ENCODE peak calls at places on chromosomes 5 and 9, in eight cellular contexts. B, U, N, O, K, J, P and R are unnamed samples.
A peak's percentile ranks its signal among the peaks of the same experiment; 100 is the strongest.

GRCh38 chr5:37938086-37938852 is 98.4 kb upstream of the GDNF start:
- DNase-seq in B (no peak), U (no peak), N (no peak), O (no peak), K (no peak), J (no peak), P (no peak), R (no peak)

GRCh38 chr5:72125931-72126620 is 18.8 kb downstream of the MAP1B start:
- DNase-seq in B (no peak), U (no peak), N (no peak), O (no peak), K (no peak), J (no peak), P (no peak), R (no peak)

GRCh38 chr5:132489051-132489770 is 1.4 kb downstream of the IRF1 start:
- DNase-seq in B (no peak), U (no peak), N (peak; percentile 13), O (no peak), K (peak; percentile 34), J (no peak), P (peak; percentile 11), R (peak; percentile 33)

GRCh38 chr5:31581498-31582099 is 49.5 kb downstream of the C5orf22 start:
- DNase-seq in B (no peak), U (peak; percentile 74), N (no peak), O (no peak), K (no peak), J (no peak), P (no peak), R (peak; percentile 27)

GRCh38 chr5:9722826-9723225 is 92.7 kb upstream of the TAS2R1 start:
- DNase-seq in B (no peak), U (no peak), N (no peak), O (no peak), K (no peak), J (no peak), P (no peak), R (no peak)

GRCh38 chr9:32069169-32069813 is 315.2 kb upstream of the ACO1 start:
- DNase-seq in B (no peak), U (peak; percentile 73), N (no peak), O (no peak), K (no peak), J (no peak), P (no peak), R (no peak)

GRCh38 chr5:118611332-118611945 is 376.9 kb downstream of the DTWD2 start:
- DNase-seq in B (no peak), U (peak; percentile 63), N (no peak), O (no peak), K (no peak), J (no peak), P (no peak), R (no peak)

GRCh38 chr5:60820593-60821487 is 23.2 kb downstream of the ELOVL7 start:
- DNase-seq in B (no peak), U (no peak), N (no peak), O (no peak), K (no peak), J (no peak), P (no peak), R (no peak)

GRCh38 chr9:85290019-85290418 is 451.7 kb downstream of the AGTPBP1 start:
- DNase-seq in B (no peak), U (no peak), N (no peak), O (no peak), K (no peak), J (no peak), P (no peak), R (peak; percentile 19)

GRCh38 chr5:123344819-123345426 is 78.3 kb downstream of the CEP120 start:
- DNase-seq in B (no peak), U (no peak), N (no peak), O (no peak), K (no peak), J (no peak), P (no peak), R (no peak)

GRCh38 chr9:134970719-134971118 is 53.0 kb upstream of the FCN1 start:
- DNase-seq in B (no peak), U (no peak), N (no peak), O (no peak), K (no peak), J (no peak), P (no peak), R (no peak)

GRCh38 chr5:122195784-122196394 is 66.5 kb downstream of the ZNF474 start:
- DNase-seq in B (no peak), U (peak; percentile 53), N (peak; percentile 25), O (peak; percentile 32), K (no peak), J (no peak), P (no peak), R (no peak)

GRCh38 chr5:102700126-102700851 is 54.8 kb upstream of the PAM start:
- DNase-seq in B (no peak), U (no peak), N (no peak), O (no peak), K (no peak), J (no peak), P (no peak), R (no peak)

GRCh38 chr5:112971285-112971684 is 5.3 kb upstream of the DCP2 start:
- DNase-seq in B (no peak), U (peak; percentile 48), N (no peak), O (no peak), K (no peak), J (no peak), P (no peak), R (no peak)

GRCh38 chr9:91177661-91178280 is 183.9 kb downstream of the AUH start:
- DNase-seq in B (no peak), U (no peak), N (no peak), O (no peak), K (peak; percentile 64), J (no peak), P (peak; percentile 6), R (no peak)

GRCh38 chr9:129172816-129173215 is 5.2 kb downstream of the IER5L start:
- DNase-seq in B (no peak), U (no peak), N (peak; percentile 37), O (no peak), K (no peak), J (no peak), P (no peak), R (no peak)

GRCh38 chr5:38367966-38368365 is 109.6 kb downstream of the EGFLAM start:
- DNase-seq in B (no peak), U (no peak), N (no peak), O (no peak), K (no peak), J (no peak), P (no peak), R (no peak)

DNA sequence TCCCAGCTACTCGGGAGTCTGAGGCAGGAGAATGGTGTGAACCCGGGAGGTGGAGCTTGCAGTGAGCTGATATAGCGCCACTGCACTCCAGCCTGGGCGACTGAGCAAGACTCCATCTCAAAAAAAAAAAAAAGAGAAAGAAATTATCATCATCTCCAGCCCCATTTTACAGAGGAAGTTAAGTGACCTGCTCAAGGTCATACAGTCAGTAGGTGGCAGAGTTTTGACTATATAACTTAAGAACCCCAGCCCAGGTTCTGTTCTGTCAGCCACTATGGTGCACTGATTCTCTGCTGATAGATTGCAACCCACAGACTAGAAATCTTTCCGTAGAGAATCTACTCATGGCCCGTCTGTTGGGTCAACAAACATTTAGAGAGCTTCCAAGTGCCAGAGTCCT is 25.7 kb upstream of the DENND1A start:
- DNase-seq in B (no peak), U (peak; percentile 65), N (no peak), O (no peak), K (no peak), J (no peak), P (no peak), R (no peak)
- H3K9me3 ChIP-seq in B (no peaks in the 10 kb centered on the region), U (no peaks in the 10 kb centered on the region), N (no peaks in the 10 kb centered on the region), O (peaks cover 2% of the 10 kb centered on the region), K (no peaks in the 10 kb centered on the region), J (no peaks in the 10 kb centered on the region), P (no peaks in the 10 kb centered on the region), R (no peaks in the 10 kb centered on the region)

DNA sequence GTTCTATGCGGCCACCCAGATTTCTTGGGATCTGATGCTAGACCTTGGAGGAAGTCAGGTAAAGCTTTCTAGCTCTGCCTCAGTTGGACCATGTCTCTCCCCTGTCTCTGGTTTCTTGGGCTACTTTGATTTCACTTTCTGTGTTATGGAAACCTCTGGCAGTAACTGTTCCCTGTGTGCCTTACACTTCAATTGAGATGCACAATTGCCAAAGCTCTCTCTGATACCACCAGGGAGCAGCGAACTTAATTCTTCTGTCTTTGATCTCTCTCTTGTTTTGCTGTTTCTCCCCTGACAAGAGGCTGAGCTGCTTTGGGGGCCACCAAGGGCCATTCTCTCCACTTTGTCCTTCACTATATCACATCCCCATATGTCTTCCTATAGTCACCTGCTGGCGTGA is 61.4 kb downstream of the PGM5 start:
- DNase-seq in B (no peak), U (no peak), N (no peak), O (no peak), K (no peak), J (no peak), P (no peak), R (no peak)
- H3K9me3 ChIP-seq in B (no peaks in the 10 kb centered on the region), U (no peaks in the 10 kb centered on the region), N (no peaks in the 10 kb centered on the region), O (no peaks in the 10 kb centered on the region), K (no peaks in the 10 kb centered on the region), J (peaks cover 1% of the 10 kb centered on the region), P (no peaks in the 10 kb centered on the region), R (no peaks in the 10 kb centered on the region)

GRCh38 chr5:3997670-3998069 is 402.0 kb downstream of the IRX1 start:
- DNase-seq in B (no peak), U (no peak), N (no peak), O (no peak), K (no peak), J (no peak), P (no peak), R (no peak)

GRCh38 chr5:3995954-3996619 is 400.5 kb downstream of the IRX1 start:
- DNase-seq in B (no peak), U (no peak), N (no peak), O (no peak), K (no peak), J (no peak), P (no peak), R (no peak)

GRCh38 chr5:3996871-3997410 is 401.3 kb downstream of the IRX1 start:
- DNase-seq in B (no peak), U (no peak), N (no peak), O (no peak), K (no peak), J (no peak), P (no peak), R (no peak)

GRCh38 chr5:3994635-3995034 is 399.0 kb downstream of the IRX1 start:
- DNase-seq in B (no peak), U (no peak), N (no peak), O (no peak), K (no peak), J (no peak), P (no peak), R (no peak)

GRCh38 chr5:3993856-3994473 is 398.3 kb downstream of the IRX1 start:
- DNase-seq in B (no peak), U (no peak), N (no peak), O (no peak), K (no peak), J (peak; percentile 65), P (no peak), R (no peak)
- H3K9me3 ChIP-seq in B (peaks cover 8% of the 10 kb centered on the region), U (peaks cover 15% of the 10 kb centered on the region), N (no peaks in the 10 kb centered on the region), O (peaks cover 49% of the 10 kb centered on the region), K (no peaks in the 10 kb centered on the region), J (peaks cover 11% of the 10 kb centered on the region), P (no peaks in the 10 kb centered on the region), R (no peaks in the 10 kb centered on the region)

DNA sequence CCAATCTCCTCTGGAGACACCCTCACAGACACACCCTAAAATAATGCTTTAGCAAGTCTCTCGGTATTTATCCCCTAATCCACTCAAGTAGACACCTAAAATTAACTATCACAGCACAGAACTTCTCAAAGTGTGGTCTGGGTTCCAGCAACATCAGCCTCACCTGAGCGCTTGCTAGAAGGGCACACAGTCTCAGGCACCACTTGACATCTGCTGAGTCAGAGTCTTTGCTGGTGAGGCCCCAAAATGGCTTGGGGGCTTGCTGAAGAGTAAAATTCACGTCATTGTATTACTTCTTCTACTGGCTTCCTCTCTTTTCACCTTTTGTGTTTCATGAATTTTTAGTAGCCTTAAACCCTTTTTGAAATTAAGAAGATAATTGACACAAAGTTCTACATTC is 9.0 kb downstream of the FOXB2 start:
- DNase-seq in B (no peak), U (no peak), N (no peak), O (no peak), K (no peak), J (no peak), P (no peak), R (no peak)
- H3K9me3 ChIP-seq in B (no peaks in the 10 kb centered on the region), U (no peaks in the 10 kb centered on the region), N (no peaks in the 10 kb centered on the region), O (peaks cover 4% of the 10 kb centered on the region), K (no peaks in the 10 kb centered on the region), J (no peaks in the 10 kb centered on the region), P (no peaks in the 10 kb centered on the region), R (no peaks in the 10 kb centered on the region)